ENCODE peak calls at places on chromosomes 13 and 19, in ten cellular contexts. W is uterus; R is left ventricle myocardium inferior; T is fibroblast of the aortic adventitia; M is HT1080; A is lower leg skin; X is endothelial cell; O is stimulated activated CD8-positive, alpha-beta memory T cell treated with anti-CD3 and anti-CD28 coated beads, Interleukin-7, amount 100 ng/mL, for 48 hours; L is activated T-helper 1 cell treated with Interleukin-2 at 50 U/mL for 16 hours; S is right cardiac atrium. D is an unnamed sample.

GRCh38 chr19:1455002-1455335 is 5.0 kb downstream of the APC2 start:
- DNase-seq in L (no peak), X (no peak), M (no peak), R (no peak), S (peak), W (no peak), O (no peak), A (no peak), T (no peak), D (no peak)

GRCh38 chr13:112902669-112903068 is 66.3 kb upstream of the MCF2L start:
- DNase-seq in L (no peak), O (no peak), S (peak), A (no peak), W (no peak), M (no peak), R (no peak), X (no peak), T (no peak), D (no peak)

GRCh38 chr13:46367622-46368327 is 19.3 kb downstream of the RUBCNL start:
- DNase-seq in M (peak), S (no peak), W (no peak), R (no peak), O (no peak), A (no peak), L (no peak), X (no peak), T (peak), D (no peak)

GRCh38 chr13:41459754-41460111 is 2.4 kb downstream of the RGCC start:
- DNase-seq in L (no peak), X (no peak), S (no peak), W (no peak), R (no peak), T (no peak), A (no peak), M (no peak), O (no peak), D (no peak)

GRCh38 chr13:107835339-107836018 is 379.9 kb downstream of the LIG4 start:
- DNase-seq in A (no peak), X (no peak), M (peak), R (no peak), T (peak), W (no peak), L (no peak), O (no peak), S (no peak), D (no peak)

GRCh38 chr13:27012482-27013197 is 159.0 kb downstream of the USP12 start:
- DNase-seq in S (no peak), L (no peak), A (peak), X (no peak), O (no peak), M (peak), W (no peak), T (peak), R (no peak), D (peak)

GRCh38 chr13:102724923-102725322 is 30.1 kb upstream of the METTL21C start:
- DNase-seq in T (peak), M (peak), O (no peak), A (no peak), S (no peak), L (no peak), R (no peak), X (no peak), W (no peak), D (no peak)

GRCh38 chr19:35269425-35270117 is 809 bp downstream of the USF2 start:
- DNase-seq in X (peak), R (peak), T (peak), O (peak), S (peak), W (peak), M (peak), L (peak), A (peak), D (peak)

GRCh38 chr13:19185086-19185864 is 3.7 kb upstream of the TUBA3C start:
- DNase-seq in M (no peak), O (no peak), W (no peak), X (no peak), L (no peak), S (no peak), A (peak), T (no peak), R (no peak), D (peak)

GRCh38 chr19:30287973-30288372 is 84.2 kb upstream of the ZNF536 start:
- DNase-seq in L (no peak), M (no peak), R (no peak), T (no peak), A (no peak), W (no peak), S (no peak), X (no peak), O (no peak), D (no peak)

GRCh38 chr19:28397311-28397710 is 815.6 kb downstream of the UQCRFS1 start:
- DNase-seq in T (no peak), L (no peak), X (no peak), O (no peak), W (no peak), M (no peak), R (no peak), A (no peak), S (no peak), D (peak)

GRCh38 chr13:24614306-24615080 is 65.7 kb upstream of the ATP12A start:
- DNase-seq in W (no peak), R (no peak), M (no peak), L (no peak), A (peak), X (no peak), S (no peak), O (no peak), T (no peak), D (no peak)